ENCODE peak calls at places on chromosomes 16 and 17, in six cellular contexts. H is SK-MEL-5; E is prostate gland; G is T-cell; V is brain microvascular endothelial cell; O is stimulated activated CD4-positive, alpha-beta T cell treated with anti-CD3 and anti-CD28 coated beads, TNF-alpha, amount 100 ng/mL, for 1 hour. N is an unnamed sample.

GRCh38 chr17:45440161-45440859 is 7.6 kb upstream of the ARHGAP27 start:
- DNase-seq in O (no peak), H (no peak), V (no peak), E (peak; percentile 54), G (no peak), N (no peak)

GRCh38 chr17:39820541-39820940 is 43.6 kb downstream of the IKZF3 start:
- DNase-seq in H (peak; percentile 22), O (no peak), G (no peak), V (no peak), E (no peak), N (no peak)

GRCh38 chr17:41772218-41772585 is 14.3 kb downstream of the JUP start:
- DNase-seq in O (no peak), E (peak; percentile 88), V (no peak), H (no peak), G (no peak), N (no peak)

GRCh38 chr16:69924041-69924775 is 26.9 kb upstream of the CLEC18A start:
- DNase-seq in H (no peak), E (no peak), O (no peak), G (no peak), V (no peak), N (no peak)

GRCh38 chr16:57757883-57758282 is 22.3 kb downstream of the KATNB1 start:
- DNase-seq in O (no peak), G (no peak), E (no peak), H (no peak), V (no peak), N (no peak)

GRCh38 chr16:2426941-2427361 is 2.3 kb upstream of the CCNF start:
- DNase-seq in O (no peak), H (no peak), E (no peak), V (no peak), G (no peak), N (no peak)

GRCh38 chr17:48542956-48543853 is 1.7 kb downstream of the HOXB2 start:
- DNase-seq in G (peak; percentile 21), E (no peak), O (no peak), V (peak; percentile 4), H (no peak), N (peak; percentile 62)

GRCh38 chr17:72151565-72152391 is 31.0 kb downstream of the SOX9 start:
- DNase-seq in H (peak; percentile 46), G (no peak), V (peak; percentile 80), O (no peak), E (peak; percentile 85), N (no peak)

GRCh38 chr17:78735832-78736525 is 46.1 kb downstream of the CYTH1 start:
- DNase-seq in H (no peak), V (no peak), E (peak; percentile 64), G (no peak), O (no peak), N (peak; percentile 53)

GRCh38 chr16:57998484-57998883 is 2.0 kb downstream of the ZNF319 start:
- DNase-seq in G (peak; percentile 24), O (peak; percentile 20), E (no peak), V (no peak), H (no peak), N (peak; percentile 50)

GRCh38 chr17:41635121-41636097 is 11.0 kb upstream of the KRT17 start:
- DNase-seq in V (no peak), H (no peak), E (peak; percentile 51), G (no peak), O (no peak), N (no peak)

GRCh38 chr17:35731239-35731931 is at the start of gene RASL10B:
- DNase-seq in H (peak; percentile 35), V (peak; percentile 29), O (peak; percentile 46), G (no peak), E (peak; percentile 30), N (peak; percentile 37)

GRCh38 chr16:67966549-67967182 is 1.8 kb downstream of the SLC12A4 start:
- DNase-seq in H (no peak), V (no peak), G (no peak), E (no peak), O (no peak), N (no peak)

GRCh38 chr16:84292032-84292431 is 2.6 kb upstream of the WFDC1 start:
- DNase-seq in H (no peak), O (no peak), V (no peak), E (no peak), G (no peak), N (no peak)

GRCh38 chr17:41540921-41541625 is 13.0 kb upstream of the KRT19 start:
- DNase-seq in O (no peak), E (no peak), V (no peak), G (no peak), H (no peak), N (no peak)

GRCh38 chr17:67492824-67493490 is 115.9 kb downstream of the PITPNC1 start:
- DNase-seq in E (no peak), H (no peak), G (no peak), O (no peak), V (no peak), N (no peak)

GRCh38 chr17:81306491-81306890 is 11.4 kb upstream of the SLC38A10 start:
- DNase-seq in G (no peak), V (no peak), H (no peak), E (no peak), O (no peak), N (no peak)

GRCh38 chr17:42618442-42619150 is 9.1 kb downstream of the TUBG1 start:
- DNase-seq in V (no peak), O (no peak), G (no peak), H (no peak), E (peak; percentile 63), N (no peak)

GRCh38 chr17:5370411-5370810 is 49.1 kb downstream of the NUP88 start:
- DNase-seq in G (no peak), V (no peak), O (no peak), E (no peak), H (no peak), N (no peak)

GRCh38 chr17:72465191-72466024 is 344.6 kb downstream of the SOX9 start:
- DNase-seq in G (no peak), E (no peak), H (peak; percentile 72), O (no peak), V (peak; percentile 94), N (no peak)

GRCh38 chr16:69326172-69326873 is 4.1 kb downstream of the PDF start:
- DNase-seq in H (no peak), V (no peak), E (no peak), O (no peak), G (no peak), N (no peak)

GRCh38 chr17:30291571-30292489 is at the start of gene BLMH:
- DNase-seq in O (peak; percentile 83), E (peak; percentile 52), G (peak; percentile 52), V (peak; percentile 56), H (peak; percentile 82), N (peak; percentile 75)

GRCh38 chr17:6508519-6509294 is 47.6 kb downstream of the PITPNM3 start:
- DNase-seq in G (no peak), V (no peak), O (no peak), E (no peak), H (no peak), N (no peak)

GRCh38 chr16:8852534-8852933 is 16.3 kb downstream of the CARHSP1 start:
- DNase-seq in H (no peak), V (no peak), O (no peak), G (no peak), E (no peak), N (no peak)

GRCh38 chr16:84502075-84502474 is 2.4 kb downstream of the MEAK7 start:
- DNase-seq in H (no peak), E (no peak), V (no peak), O (no peak), G (no peak), N (no peak)

GRCh38 chr16:69917739-69918138 is 33.4 kb upstream of the CLEC18A start:
- DNase-seq in E (no peak), G (no peak), O (no peak), V (peak; percentile 95), H (no peak), N (no peak)

GRCh38 chr16:49055824-49056545 is 225.7 kb downstream of the CBLN1 start:
- DNase-seq in V (no peak), E (no peak), O (no peak), H (no peak), G (no peak), N (no peak)

GRCh38 chr16:11251525-11252481 is 4.2 kb downstream of the SOCS1 start:
- DNase-seq in H (no peak), O (peak; percentile 66), G (peak; percentile 60), E (no peak), V (peak; percentile 66), N (peak; percentile 75)

GRCh38 chr16:67964477-67965131 is 3.8 kb downstream of the SLC12A4 start:
- DNase-seq in V (no peak), O (no peak), H (no peak), E (no peak), G (no peak), N (no peak)

GRCh38 chr16:66690106-66690847 is 6.3 kb downstream of the CMTM4 start:
- DNase-seq in G (no peak), E (no peak), V (no peak), H (peak; percentile 73), O (no peak), N (no peak)

N was measured in central memory CD4-positive, alpha-beta T cell.